ENCODE peak calls at places on chromosomes 6 and 20, in five cellular contexts. H, P, R, B and L are unnamed samples.
A peak's percentile ranks its signal among the peaks of the same experiment; 100 is the strongest.

GRCh38 chr20:64065973-64066341 is 3.0 kb downstream of the TCEA2 start:
- DNase-seq in H (peak; percentile 78), P (no peak), R (peak; percentile 88), B (peak; percentile 99), L (peak; percentile 97)

GRCh38 chr6:13251242-13251641 is 77.1 kb downstream of the TBC1D7 start:
- DNase-seq in H (no peak), P (no peak), R (no peak), B (no peak), L (no peak)

GRCh38 chr6:120826253-120826652 is 508.0 kb downstream of the TBC1D32 start:
- DNase-seq in H (no peak), P (no peak), R (peak; percentile 9), B (peak; percentile 28), L (peak; percentile 16)

GRCh38 chr6:113825776-113826175 is 31.4 kb upstream of the MARCKS start:
- DNase-seq in H (peak; percentile 84), P (peak; percentile 63), R (no peak), B (peak; percentile 62), L (peak; percentile 4)

GRCh38 chr6:33091957-33092356 is 16.2 kb downstream of the HLA-DPB1 start:
- DNase-seq in H (no peak), P (peak; percentile 80), R (no peak), B (no peak), L (peak; percentile 18)

GRCh38 chr6:99241905-99242534 is 107.5 kb downstream of the FAXC start:
- DNase-seq in H (peak; percentile 40), P (no peak), R (peak; percentile 35), B (peak; percentile 25), L (peak; percentile 52)

GRCh38 chr20:51660741-51661608 is 107.2 kb downstream of the ATP9A start:
- DNase-seq in H (peak; percentile 93), P (no peak), R (peak; percentile 29), B (peak; percentile 91), L (peak; percentile 92)

GRCh38 chr20:43870484-43870883 is 44.2 kb upstream of the TOX2 start:
- DNase-seq in H (peak; percentile 61), P (no peak), R (no peak), B (peak; percentile 22), L (peak; percentile 47)

GRCh38 chr6:47651505-47651944 is 46.9 kb upstream of the ADGRF4 start:
- DNase-seq in H (peak; percentile 74), P (no peak), R (peak; percentile 74), B (peak; percentile 16), L (peak; percentile 69)

GRCh38 chr6:86686496-86686895 is 250.8 kb upstream of the HTR1E start:
- DNase-seq in H (no peak), P (no peak), R (no peak), B (no peak), L (no peak)

GRCh38 chr6:39927159-39927558 is 7.1 kb downstream of the MOCS1 start:
- DNase-seq in H (peak; percentile 41), P (no peak), R (peak; percentile 68), B (peak; percentile 60), L (peak; percentile 81)

GRCh38 chr6:148800535-148800934 is 53.7 kb downstream of the UST start:
- DNase-seq in H (peak; percentile 28), P (no peak), R (no peak), B (no peak), L (no peak)

GRCh38 chr6:116118608-116119007 is 7.3 kb downstream of the COL10A1 start:
- DNase-seq in H (peak; percentile 13), P (no peak), R (peak; percentile 27), B (peak; percentile 36), L (peak; percentile 80)

GRCh38 chr6:68756454-68757375 is 121.6 kb downstream of the ADGRB3 start:
- DNase-seq in H (no peak), P (no peak), R (no peak), B (no peak), L (no peak)